ENCODE peak calls at places on chromosomes 7 and 10, in four cellular contexts. One of them, this sample, is unnamed.

GRCh38 chr10:57657164-57657765 is 610.4 kb downstream of the IPMK start:
- DNase-seq in IMR-90: peak; percentile 39
- DNase-seq in upper lobe of left lung: no peak
- DNase-seq in HCT116: peak; percentile 13
- DNase-seq in this sample: peak; percentile 69

GRCh38 chr7:101169110-101169837 is 3.9 kb upstream of the VGF start:
- DNase-seq in IMR-90: no peak
- DNase-seq in upper lobe of left lung: no peak
- DNase-seq in HCT116: no peak
- DNase-seq in this sample: no peak

GRCh38 chr7:131328387-131329175 is 905 bp downstream of the MKLN1 start:
- DNase-seq in IMR-90: peak; percentile 41
- DNase-seq in upper lobe of left lung: no peak
- DNase-seq in HCT116: no peak
- DNase-seq in this sample: no peak

GRCh38 chr7:84507529-84507928 is 312.9 kb upstream of the SEMA3A start:
- DNase-seq in IMR-90: no peak
- DNase-seq in upper lobe of left lung: no peak
- DNase-seq in HCT116: no peak
- DNase-seq in this sample: no peak

GRCh38 chr7:108147031-108147563 is 16.9 kb upstream of the LAMB4 start:
- DNase-seq in IMR-90: no peak
- DNase-seq in upper lobe of left lung: peak; percentile 1
- DNase-seq in HCT116: no peak
- DNase-seq in this sample: no peak

GRCh38 chr7:70259497-70259896 is 661.2 kb downstream of the AUTS2 start:
- DNase-seq in IMR-90: no peak
- DNase-seq in upper lobe of left lung: no peak
- DNase-seq in HCT116: no peak
- DNase-seq in this sample: no peak

GRCh38 chr7:30977896-30978564 is 14.3 kb downstream of the GHRHR start:
- DNase-seq in IMR-90: peak; percentile 4
- DNase-seq in upper lobe of left lung: no peak
- DNase-seq in HCT116: peak; percentile 33
- DNase-seq in this sample: peak; percentile 40

GRCh38 chr10:49768731-49769130 is 6.6 kb upstream of the OGDHL start:
- DNase-seq in IMR-90: no peak
- DNase-seq in upper lobe of left lung: peak; percentile 62
- DNase-seq in HCT116: no peak
- DNase-seq in this sample: no peak

GRCh38 chr7:543790-544527 is 24.3 kb upstream of the PDGFA start:
- DNase-seq in IMR-90: peak; percentile 13
- DNase-seq in upper lobe of left lung: peak; percentile 49
- DNase-seq in HCT116: no peak
- DNase-seq in this sample: no peak

GRCh38 chr10:77532068-77532467 is 105.5 kb downstream of the KCNMA1 start:
- DNase-seq in IMR-90: peak; percentile 90
- DNase-seq in upper lobe of left lung: no peak
- DNase-seq in HCT116: no peak
- DNase-seq in this sample: no peak

GRCh38 chr7:20793258-20793657 is 6.6 kb upstream of the SP8 start:
- DNase-seq in IMR-90: no peak
- DNase-seq in upper lobe of left lung: no peak
- DNase-seq in HCT116: no peak
- DNase-seq in this sample: no peak
- H3K4me3 ChIP-seq in IMR-90: no peak overlapping the region
- H3K4me3 ChIP-seq in upper lobe of left lung: no peak overlapping the region
- H3K4me3 ChIP-seq in HCT116: no peak overlapping the region
- H3K4me3 ChIP-seq in this sample: no peak overlapping the region

DNA sequence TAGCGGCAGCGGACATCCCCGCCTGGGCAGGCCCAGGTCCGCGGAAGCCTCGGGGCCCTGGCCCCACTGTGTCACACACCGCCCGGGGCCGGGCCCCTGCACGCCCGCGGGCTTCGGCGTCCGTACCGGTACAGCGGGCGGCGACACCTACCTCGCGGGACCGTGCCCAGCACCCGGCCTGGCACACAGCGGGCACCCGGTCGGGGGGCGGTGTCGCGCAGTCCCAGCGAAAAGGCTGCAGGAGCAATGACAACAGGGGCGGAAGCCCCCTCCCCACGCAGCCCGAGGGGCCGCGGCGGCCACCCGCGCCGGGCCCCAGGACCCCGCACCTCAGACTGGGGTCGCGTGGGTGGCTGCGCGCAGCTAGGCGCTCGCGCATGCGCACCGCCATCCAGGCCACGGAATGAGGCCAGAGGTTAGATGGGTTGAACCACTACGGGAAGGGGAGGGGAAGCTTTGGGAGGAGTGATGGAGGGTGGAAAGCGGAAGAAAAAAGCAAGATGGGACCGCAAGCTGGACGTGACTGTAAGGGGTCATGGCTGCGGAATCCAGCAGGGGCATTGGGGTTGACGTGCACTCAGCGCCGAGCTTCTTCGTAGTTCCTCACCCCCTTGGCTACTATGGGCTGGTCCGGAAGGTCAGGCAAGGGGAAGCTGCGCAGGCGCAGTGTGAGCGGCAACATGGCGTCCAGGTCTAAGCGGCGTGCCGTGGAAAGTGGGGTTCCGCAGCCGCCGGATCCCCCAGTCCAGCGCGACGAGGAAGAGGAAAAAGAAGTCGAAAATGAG is at the start of the genes BCCIP and UROS:
- DNase-seq in IMR-90: peak; percentile 87
- DNase-seq in upper lobe of left lung: peak; percentile 96
- DNase-seq in HCT116: peak; percentile 88
- DNase-seq in this sample: peak; percentile 93
- TF ChIP-seq POLR2A in IMR-90: peak; percentile 53
- TF ChIP-seq POLR2A in upper lobe of left lung: no peak
- TF ChIP-seq POLR2A in HCT116: peak; percentile 94
- TF ChIP-seq POLR2A in this sample: peak; percentile 83

DNA sequence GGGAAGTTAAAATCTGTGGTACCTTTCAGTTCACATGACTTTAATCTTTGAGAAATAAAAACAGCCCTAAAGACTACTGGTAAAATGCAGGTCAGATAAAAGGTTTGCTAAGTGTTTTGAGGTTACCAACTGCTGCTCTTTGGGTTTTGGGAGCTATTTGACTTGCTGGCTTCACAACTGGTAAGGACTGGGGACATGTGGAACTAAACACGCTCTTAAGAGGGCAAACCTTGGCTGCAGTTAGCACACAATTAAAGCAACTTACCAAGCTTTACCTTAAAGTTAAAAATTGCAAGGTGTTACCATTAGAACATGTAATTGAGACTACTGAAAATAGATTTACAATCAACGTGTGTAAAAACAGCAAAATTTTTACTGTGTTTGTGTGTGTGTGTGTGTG is 220.2 kb downstream of the PHF14 start:
- DNase-seq in IMR-90: no peak
- DNase-seq in upper lobe of left lung: no peak
- DNase-seq in HCT116: no peak
- DNase-seq in this sample: no peak
- H3K4me3 ChIP-seq in IMR-90: no peak overlapping the region
- H3K4me3 ChIP-seq in upper lobe of left lung: no peak overlapping the region
- H3K4me3 ChIP-seq in HCT116: no peak overlapping the region
- H3K4me3 ChIP-seq in this sample: no peak overlapping the region

GRCh38 chr10:103350522-103351260 is at the start of gene PCGF6:
- DNase-seq in IMR-90: peak; percentile 64
- DNase-seq in upper lobe of left lung: peak; percentile 97
- DNase-seq in HCT116: peak; percentile 58
- DNase-seq in this sample: peak; percentile 95
- TF ChIP-seq POLR2A in IMR-90: no peak
- TF ChIP-seq POLR2A in upper lobe of left lung: no peak
- TF ChIP-seq POLR2A in HCT116: peak; percentile 53
- TF ChIP-seq POLR2A in this sample: peak; percentile 54